ENCODE peak calls at places on chromosome 14, in ten cellular contexts. One of them, this sample, is unnamed.
A peak's percentile ranks its signal among the peaks of the same experiment; 100 is the strongest.

GRCh38 chr14:97177016-97177415 is 379.8 kb downstream of the VRK1 start:
- DNase-seq in activated T-cell treated with anti-CD3 and anti-CD28 coated beads for 1 hour: peak; percentile 7
- DNase-seq in iPS DF 6.9: no peak
- DNase-seq in T1000: no peak
- DNase-seq in activated naive CD4-positive, alpha-beta T cell: no peak
- DNase-seq in dorsolateral prefrontal cortex: no peak
- DNase-seq in EL: no peak
- DNase-seq in testis: no peak
- DNase-seq in stimulated activated naive B cell treated with anti-CD40 and anti-IgM and Interleukin-4, amounts not matched to agents 10 μg/mL and 1 μg/mL and 100 μg/mL, for 72 hours: no peak
- DNase-seq in ACHN: peak; percentile 48
- DNase-seq in this sample: no peak

GRCh38 chr14:87615822-87616679 is 376.9 kb downstream of the GALC start:
- DNase-seq in EL: peak; percentile 24
- DNase-seq in activated T-cell treated with anti-CD3 and anti-CD28 coated beads for 1 hour: peak; percentile 2
- DNase-seq in stimulated activated naive B cell treated with anti-CD40 and anti-IgM and Interleukin-4, amounts not matched to agents 10 μg/mL and 1 μg/mL and 100 μg/mL, for 72 hours: peak; percentile 24
- DNase-seq in T1000: no peak
- DNase-seq in iPS DF 6.9: peak; percentile 48
- DNase-seq in ACHN: peak; percentile 58
- DNase-seq in activated naive CD4-positive, alpha-beta T cell: no peak
- DNase-seq in dorsolateral prefrontal cortex: peak; percentile 53
- DNase-seq in testis: peak; percentile 84
- DNase-seq in this sample: peak; percentile 1

GRCh38 chr14:55077691-55078151 is 26.3 kb downstream of the MAPK1IP1L start:
- DNase-seq in stimulated activated naive B cell treated with anti-CD40 and anti-IgM and Interleukin-4, amounts not matched to agents 10 μg/mL and 1 μg/mL and 100 μg/mL, for 72 hours: no peak
- DNase-seq in activated T-cell treated with anti-CD3 and anti-CD28 coated beads for 1 hour: no peak
- DNase-seq in dorsolateral prefrontal cortex: no peak
- DNase-seq in EL: no peak
- DNase-seq in ACHN: no peak
- DNase-seq in iPS DF 6.9: no peak
- DNase-seq in T1000: no peak
- DNase-seq in activated naive CD4-positive, alpha-beta T cell: no peak
- DNase-seq in testis: peak; percentile 13
- DNase-seq in this sample: no peak

GRCh38 chr14:96162741-96163140 is 41.9 kb upstream of the BDKRB2 start:
- DNase-seq in T1000: no peak
- DNase-seq in EL: peak; percentile 98
- DNase-seq in activated naive CD4-positive, alpha-beta T cell: no peak
- DNase-seq in activated T-cell treated with anti-CD3 and anti-CD28 coated beads for 1 hour: no peak
- DNase-seq in testis: no peak
- DNase-seq in stimulated activated naive B cell treated with anti-CD40 and anti-IgM and Interleukin-4, amounts not matched to agents 10 μg/mL and 1 μg/mL and 100 μg/mL, for 72 hours: no peak
- DNase-seq in dorsolateral prefrontal cortex: no peak
- DNase-seq in ACHN: no peak
- DNase-seq in iPS DF 6.9: no peak
- DNase-seq in this sample: no peak

GRCh38 chr14:100816950-100817901 is 8.7 kb upstream of the MEG3 start:
- DNase-seq in iPS DF 6.9: no peak
- DNase-seq in T1000: no peak
- DNase-seq in stimulated activated naive B cell treated with anti-CD40 and anti-IgM and Interleukin-4, amounts not matched to agents 10 μg/mL and 1 μg/mL and 100 μg/mL, for 72 hours: no peak
- DNase-seq in ACHN: no peak
- DNase-seq in EL: no peak
- DNase-seq in dorsolateral prefrontal cortex: no peak
- DNase-seq in testis: no peak
- DNase-seq in activated T-cell treated with anti-CD3 and anti-CD28 coated beads for 1 hour: no peak
- DNase-seq in activated naive CD4-positive, alpha-beta T cell: no peak
- DNase-seq in this sample: no peak

GRCh38 chr14:95666450-95666849 is 19.8 kb upstream of the TCL1B start:
- DNase-seq in activated T-cell treated with anti-CD3 and anti-CD28 coated beads for 1 hour: no peak
- DNase-seq in stimulated activated naive B cell treated with anti-CD40 and anti-IgM and Interleukin-4, amounts not matched to agents 10 μg/mL and 1 μg/mL and 100 μg/mL, for 72 hours: no peak
- DNase-seq in T1000: no peak
- DNase-seq in testis: no peak
- DNase-seq in ACHN: no peak
- DNase-seq in dorsolateral prefrontal cortex: no peak
- DNase-seq in activated naive CD4-positive, alpha-beta T cell: no peak
- DNase-seq in iPS DF 6.9: no peak
- DNase-seq in EL: no peak
- DNase-seq in this sample: no peak

GRCh38 chr14:69752773-69753172 is 14.2 kb upstream of the SRSF5 start:
- DNase-seq in activated naive CD4-positive, alpha-beta T cell: no peak
- DNase-seq in activated T-cell treated with anti-CD3 and anti-CD28 coated beads for 1 hour: no peak
- DNase-seq in stimulated activated naive B cell treated with anti-CD40 and anti-IgM and Interleukin-4, amounts not matched to agents 10 μg/mL and 1 μg/mL and 100 μg/mL, for 72 hours: no peak
- DNase-seq in ACHN: no peak
- DNase-seq in iPS DF 6.9: no peak
- DNase-seq in dorsolateral prefrontal cortex: no peak
- DNase-seq in testis: no peak
- DNase-seq in T1000: no peak
- DNase-seq in EL: no peak
- DNase-seq in this sample: no peak

GRCh38 chr14:104284107-104284592 is 145.8 kb downstream of the KIF26A start:
- DNase-seq in ACHN: no peak
- DNase-seq in dorsolateral prefrontal cortex: no peak
- DNase-seq in EL: no peak
- DNase-seq in stimulated activated naive B cell treated with anti-CD40 and anti-IgM and Interleukin-4, amounts not matched to agents 10 μg/mL and 1 μg/mL and 100 μg/mL, for 72 hours: no peak
- DNase-seq in iPS DF 6.9: no peak
- DNase-seq in activated T-cell treated with anti-CD3 and anti-CD28 coated beads for 1 hour: no peak
- DNase-seq in testis: no peak
- DNase-seq in activated naive CD4-positive, alpha-beta T cell: no peak
- DNase-seq in T1000: no peak
- DNase-seq in this sample: no peak

GRCh38 chr14:104422301-104423223 is 157.0 kb upstream of the C14orf180 start:
- DNase-seq in iPS DF 6.9: no peak
- DNase-seq in activated naive CD4-positive, alpha-beta T cell: no peak
- DNase-seq in dorsolateral prefrontal cortex: no peak
- DNase-seq in stimulated activated naive B cell treated with anti-CD40 and anti-IgM and Interleukin-4, amounts not matched to agents 10 μg/mL and 1 μg/mL and 100 μg/mL, for 72 hours: no peak
- DNase-seq in ACHN: no peak
- DNase-seq in testis: peak; percentile 13
- DNase-seq in EL: no peak
- DNase-seq in T1000: no peak
- DNase-seq in activated T-cell treated with anti-CD3 and anti-CD28 coated beads for 1 hour: no peak
- DNase-seq in this sample: no peak